ENCODE peak calls at places on chromosomes 6 and 20, in four cellular contexts. T is breast epithelium; G is stomach; Q is CD8-positive, alpha-beta T cell. K is an unnamed sample.
A peak's percentile ranks its signal among the peaks of the same experiment; 100 is the strongest.

GRCh38 chr20:57075181-57075580 is 191.3 kb downstream of the BMP7 start:
- DNase-seq in G (no peak), Q (no peak), T (no peak), K (no peak)

GRCh38 chr6:17610835-17611234 is 10.7 kb downstream of the FAM8A1 start:
- DNase-seq in G (no peak), T (no peak), Q (no peak), K (no peak)

GRCh38 chr6:157954150-157955117 is 27.2 kb upstream of the SYNJ2 start:
- DNase-seq in G (peak; percentile 87), Q (no peak), T (no peak), K (no peak)

GRCh38 chr20:18312723-18313122 is 24.4 kb downstream of the ZNF133 start:
- DNase-seq in Q (no peak), T (no peak), G (no peak), K (no peak)

GRCh38 chr6:36545767-36546663 is 1.3 kb downstream of the STK38 start:
- DNase-seq in T (no peak), Q (no peak), G (no peak), K (peak; percentile 22)

GRCh38 chr6:90027004-90027403 is 132.7 kb downstream of the GJA10 start:
- DNase-seq in G (no peak), Q (no peak), T (no peak), K (no peak)

GRCh38 chr6:11974089-11974488 is 38.0 kb upstream of the HIVEP1 start:
- DNase-seq in Q (no peak), G (no peak), T (no peak), K (no peak)

GRCh38 chr6:119307041-119307440 is 42.5 kb downstream of the MAN1A1 start:
- DNase-seq in G (no peak), Q (no peak), T (no peak), K (no peak)

GRCh38 chr6:3838992-3839867 is 9.9 kb upstream of the FAM50B start:
- DNase-seq in T (no peak), G (no peak), Q (no peak), K (peak; percentile 80)

DNA sequence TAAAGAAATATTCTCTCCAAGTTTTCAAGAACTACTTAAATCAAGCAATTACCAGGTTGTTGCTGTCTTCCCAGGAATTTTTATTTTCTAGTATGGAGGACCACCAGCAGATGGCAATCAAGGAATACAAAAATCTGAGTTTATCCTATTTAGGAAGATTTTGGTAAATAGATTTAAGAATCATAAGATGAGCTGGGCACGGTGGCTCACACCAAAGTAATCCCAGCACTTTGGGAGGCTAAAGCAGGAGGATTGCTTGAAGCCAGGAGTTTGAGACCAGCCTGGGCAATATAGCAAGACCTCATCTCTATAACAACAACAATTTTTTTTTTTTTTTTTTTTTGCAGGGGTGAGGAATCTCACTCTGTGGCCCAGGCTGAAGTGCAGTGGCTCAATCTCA is 19.3 kb upstream of the SEC63 start:
- DNase-seq in T (no peak), Q (no peak), G (no peak), K (peak; percentile 43)
- TF ChIP-seq CTCF in T (peak; percentile 27), Q (no peak), G (no peak), K (peak; percentile 45)

GRCh38 chr6:5937936-5938706 is 68.6 kb downstream of the NRN1 start:
- DNase-seq in G (no peak), Q (no peak), T (no peak), K (no peak)
- TF ChIP-seq CTCF in G (no peak), Q (no peak), T (no peak), K (no peak)

GRCh38 chr6:85464260-85464644 is 14.4 kb downstream of the NT5E start:
- DNase-seq in T (no peak), G (no peak), Q (no peak), K (peak; percentile 94)

GRCh38 chr6:85463621-85464259 is 13.9 kb downstream of the NT5E start:
- DNase-seq in T (no peak), G (no peak), Q (no peak), K (no peak)

GRCh38 chr6:85465762-85466161 is 15.9 kb downstream of the NT5E start:
- DNase-seq in G (no peak), T (no peak), Q (no peak), K (no peak)

GRCh38 chr6:85462673-85463072 is 12.8 kb downstream of the NT5E start:
- DNase-seq in T (no peak), Q (no peak), G (no peak), K (peak; percentile 45)

GRCh38 chr6:85464722-85465150 is 14.9 kb downstream of the NT5E start:
- DNase-seq in G (no peak), T (no peak), Q (no peak), K (peak; percentile 81)
- TF ChIP-seq CTCF in G (no peak), T (no peak), Q (no peak), K (no peak)

GRCh38 chr6:79609225-79609595 is 21.9 kb upstream of the SH3BGRL2 start:
- DNase-seq in T (no peak), Q (no peak), G (no peak), K (no peak)
- TF ChIP-seq CTCF in T (no peak), Q (no peak), G (no peak), K (no peak)

DNA sequence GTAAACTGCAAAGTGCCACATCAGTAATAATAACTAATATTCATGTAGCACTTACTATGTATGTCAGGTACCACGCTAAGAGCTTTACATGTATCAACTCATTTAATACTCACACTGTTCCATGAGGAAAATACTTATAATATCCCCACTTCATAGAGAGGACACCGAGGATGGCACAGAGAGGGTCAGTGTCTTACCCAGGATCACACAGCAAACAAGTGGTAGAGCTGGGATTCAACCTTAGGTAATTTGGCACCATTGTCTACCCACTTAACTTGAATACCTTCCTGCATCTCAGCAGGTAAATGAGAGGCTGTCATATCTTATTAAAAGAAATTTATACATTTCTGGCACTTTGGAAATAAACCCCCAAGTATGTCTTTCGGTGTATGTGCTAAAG is 8.0 kb downstream of the POFUT1 start:
- DNase-seq in Q (no peak), T (no peak), G (no peak), K (no peak)
- TF ChIP-seq CTCF in Q (no peak), T (no peak), G (no peak), K (no peak)

DNA sequence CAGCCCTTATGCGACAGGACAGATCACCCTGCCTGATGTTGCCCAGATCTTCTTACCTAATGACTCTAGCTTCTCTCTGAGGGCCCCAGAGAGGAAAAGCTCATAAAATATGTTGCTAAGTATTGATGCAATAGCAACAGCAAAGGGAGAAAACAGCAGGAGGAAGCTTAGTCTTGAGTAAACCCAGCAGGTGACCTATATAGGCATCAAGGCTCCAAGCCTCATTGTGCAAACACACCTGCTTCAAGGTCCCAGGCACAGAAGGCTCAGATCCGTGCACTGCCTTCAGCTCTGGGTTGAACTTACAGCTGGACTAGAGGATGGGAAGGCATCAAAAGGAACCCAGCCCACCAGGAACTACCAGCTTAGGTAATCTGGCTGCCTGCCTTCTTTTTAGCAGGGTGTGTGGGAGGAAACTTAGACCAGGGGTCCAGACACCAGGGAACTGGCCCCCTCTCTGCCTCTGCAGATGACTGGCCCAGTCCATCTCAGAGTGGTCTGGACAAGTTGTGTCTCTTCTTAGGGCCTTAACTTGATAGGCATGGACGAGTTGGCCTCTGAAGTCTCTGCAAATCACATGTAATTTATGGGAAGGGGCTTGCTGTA is 34.4 kb downstream of the TGM3 start:
- DNase-seq in Q (no peak), T (no peak), G (peak; percentile 66), K (no peak)
- TF ChIP-seq CTCF in Q (no peak), T (no peak), G (no peak), K (no peak)

DNA sequence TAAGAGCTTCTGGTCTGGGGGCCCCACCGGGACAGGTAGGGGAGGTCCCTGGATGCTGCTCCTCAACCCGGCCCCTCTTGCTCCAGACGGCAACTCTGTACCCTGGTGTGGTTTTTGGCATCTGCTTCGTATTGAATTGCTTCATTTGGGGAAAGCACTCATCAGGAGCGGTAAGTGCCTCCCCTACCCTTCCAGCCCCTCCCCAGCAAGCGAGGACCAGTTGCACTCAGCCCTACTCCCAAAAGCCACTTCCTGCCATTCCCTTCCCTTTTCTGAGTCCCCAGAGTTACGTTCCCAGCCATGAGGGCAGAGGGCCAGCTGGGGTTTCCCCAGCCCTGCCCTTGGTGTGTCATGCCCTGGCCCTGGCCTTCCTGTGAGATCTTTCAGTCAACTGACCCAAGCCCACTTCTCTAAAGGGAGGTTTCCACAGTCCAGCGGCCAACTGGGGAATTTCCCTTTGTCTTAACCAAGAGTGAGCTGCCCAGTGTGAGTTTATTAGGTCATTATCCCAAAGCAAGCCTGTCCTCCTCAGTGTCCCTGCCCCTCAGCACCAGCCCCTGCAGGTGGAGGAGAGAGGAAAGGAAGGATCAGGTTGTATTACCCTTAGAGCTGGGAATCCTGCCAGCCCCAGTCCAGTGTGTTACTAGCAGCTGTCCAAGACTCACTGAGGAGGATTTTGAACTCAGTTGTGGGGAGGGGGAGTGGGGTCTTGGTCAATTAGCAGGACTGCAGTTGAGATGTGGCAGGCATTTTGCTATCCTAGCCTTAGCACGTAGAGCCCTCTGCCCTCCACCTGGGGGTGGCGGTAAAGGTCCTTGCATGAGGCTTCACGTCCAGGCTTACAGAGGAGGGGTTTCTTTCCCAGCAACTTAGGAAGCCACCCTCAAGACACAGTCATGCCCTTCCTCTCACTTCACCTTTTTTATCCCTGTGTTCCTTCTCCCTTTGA is 45.8 kb downstream of the TM9SF4 start:
- DNase-seq in Q (no peak), G (peak; percentile 71), T (peak; percentile 67), K (peak; percentile 95)
- TF ChIP-seq CTCF in Q (no peak), G (no peak), T (no peak), K (no peak)

DNA sequence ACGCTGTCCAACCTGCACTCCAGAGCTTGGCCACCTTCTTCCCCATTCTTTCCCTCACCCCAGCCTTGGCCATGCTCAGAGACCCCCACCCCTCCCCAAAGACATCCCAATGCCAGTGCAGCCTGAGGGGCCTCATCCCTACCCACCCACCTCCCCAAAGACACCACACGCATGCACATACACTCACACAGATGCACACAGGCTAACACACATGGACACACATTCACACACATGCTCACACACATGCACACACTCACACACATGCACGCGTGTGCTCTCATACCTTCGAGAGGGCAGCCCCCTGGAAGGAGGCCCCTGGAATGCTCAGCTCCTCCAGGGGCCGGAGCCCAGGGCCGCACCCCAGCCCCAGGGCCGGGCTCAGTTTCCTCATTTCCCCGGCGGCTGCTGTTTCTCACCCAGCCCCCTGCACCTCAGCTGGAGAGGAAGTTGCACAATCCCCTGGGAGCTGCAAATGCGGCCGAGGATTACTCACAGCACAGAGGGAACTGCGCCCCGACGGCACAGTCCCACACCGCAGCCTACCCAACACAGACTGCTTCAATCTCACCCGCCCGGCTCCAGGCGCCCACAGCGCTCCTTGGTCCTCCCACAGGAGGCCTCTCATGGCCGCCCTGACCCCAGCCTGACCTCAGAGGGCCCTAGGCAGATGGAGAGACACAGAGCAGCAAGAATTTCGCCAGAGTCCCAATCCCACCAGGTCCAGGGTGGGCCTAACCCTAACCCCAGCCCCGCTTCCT is 12.1 kb downstream of the TFEB start:
- DNase-seq in Q (no peak), T (no peak), G (peak; percentile 59), K (peak; percentile 92)
- TF ChIP-seq CTCF in Q (no peak), T (no peak), G (no peak), K (no peak)

GRCh38 chr6:1848752-1849151 is 239.0 kb downstream of the FOXC1 start:
- DNase-seq in G (no peak), T (no peak), Q (no peak), K (no peak)
- TF ChIP-seq CTCF in G (no peak), T (no peak), Q (no peak), K (no peak)